ENCODE peak calls at places on chromosomes 1 and 21, in five cellular contexts. R is AG04450, L is fibroblast of lung, A is astrocyte of the cerebellum, T is GM20000. B is an unnamed sample.

GRCh38 chr1:15178571-15179484 is 25.3 kb downstream of the TMEM51 start:
- DNase-seq in L (peak), R (peak), A (peak), T (no peak), B (no peak)

GRCh38 chr1:24946861-24947658 is 17.0 kb upstream of the RUNX3 start:
- DNase-seq in A (no peak), L (no peak), T (peak), R (no peak), B (no peak)

GRCh38 chr1:33515607-33516006 is 43.2 kb downstream of the ZSCAN20 start:
- DNase-seq in L (no peak), T (no peak), A (no peak), R (no peak), B (no peak)

GRCh38 chr1:66938618-66939017 is 13.8 kb downstream of the MIER1 start:
- DNase-seq in R (no peak), L (peak), A (peak), T (no peak), B (no peak)

GRCh38 chr1:201463071-201463552 is 5.9 kb downstream of the PHLDA3 start:
- DNase-seq in R (no peak), A (no peak), T (no peak), L (peak), B (no peak)

GRCh38 chr1:48619529-48619928 is 147.5 kb upstream of the SPATA6 start:
- DNase-seq in T (no peak), R (no peak), L (no peak), A (no peak), B (no peak)

GRCh38 chr1:111199881-111200801 is at the start of gene DENND2D:
- DNase-seq in A (no peak), R (no peak), T (no peak), L (no peak), B (peak)

GRCh38 chr1:173301507-173301906 is 94.4 kb upstream of the TNFSF4 start:
- DNase-seq in L (peak), A (no peak), R (no peak), T (no peak), B (no peak)

DNA sequence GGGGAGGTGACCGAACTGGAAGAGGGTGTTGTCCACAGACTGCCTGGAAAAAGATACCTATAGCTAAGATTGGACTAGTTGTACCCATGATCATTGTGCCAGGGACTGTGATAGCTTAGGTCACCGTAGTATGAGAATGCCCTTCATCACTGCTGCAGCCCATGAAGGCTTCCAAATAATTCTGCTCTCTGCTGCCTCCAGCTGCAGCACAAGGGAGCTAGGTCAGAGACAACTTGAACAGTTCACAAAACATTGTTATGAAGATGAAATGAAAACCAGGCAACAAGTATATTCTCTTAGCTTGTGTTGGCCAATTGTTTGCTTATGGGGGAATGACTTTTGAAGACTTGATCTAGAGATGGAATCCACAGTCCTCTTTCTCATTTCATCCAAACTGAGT is 246.7 kb downstream of the MRPL39 start:
- DNase-seq in A (no peak), R (no peak), T (no peak), L (no peak), B (peak)
- TF ChIP-seq CTCF in A (peak), R (peak), T (peak), L (peak), B (peak)

DNA sequence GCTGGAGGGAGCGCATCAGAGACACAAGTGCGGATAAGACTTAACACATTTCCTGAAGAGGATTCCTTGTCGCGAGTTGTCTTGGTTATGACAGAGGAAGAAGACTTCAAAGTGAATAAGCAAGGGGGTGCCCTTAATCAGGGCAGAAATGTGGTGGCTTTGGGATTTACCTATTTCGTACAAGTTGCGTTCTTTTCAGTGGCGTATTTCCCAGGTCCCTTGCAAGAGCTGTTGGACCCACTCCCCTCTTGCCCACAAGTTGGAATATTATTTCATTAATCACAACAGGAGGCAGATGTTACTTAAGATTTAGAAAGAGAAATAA is 121.8 kb downstream of the ESRRG start:
- DNase-seq in L (no peak), A (no peak), T (no peak), R (no peak), B (no peak)
- TF ChIP-seq CTCF in L (no peak), A (no peak), T (no peak), R (no peak), B (no peak)

GRCh38 chr1:171566467-171566866 is 55.6 kb upstream of the MYOCOS start:
- DNase-seq in A (no peak), T (no peak), R (no peak), L (no peak), B (no peak)
- TF ChIP-seq CTCF in A (peak), T (no peak), R (peak), L (no peak), B (no peak)

DNA sequence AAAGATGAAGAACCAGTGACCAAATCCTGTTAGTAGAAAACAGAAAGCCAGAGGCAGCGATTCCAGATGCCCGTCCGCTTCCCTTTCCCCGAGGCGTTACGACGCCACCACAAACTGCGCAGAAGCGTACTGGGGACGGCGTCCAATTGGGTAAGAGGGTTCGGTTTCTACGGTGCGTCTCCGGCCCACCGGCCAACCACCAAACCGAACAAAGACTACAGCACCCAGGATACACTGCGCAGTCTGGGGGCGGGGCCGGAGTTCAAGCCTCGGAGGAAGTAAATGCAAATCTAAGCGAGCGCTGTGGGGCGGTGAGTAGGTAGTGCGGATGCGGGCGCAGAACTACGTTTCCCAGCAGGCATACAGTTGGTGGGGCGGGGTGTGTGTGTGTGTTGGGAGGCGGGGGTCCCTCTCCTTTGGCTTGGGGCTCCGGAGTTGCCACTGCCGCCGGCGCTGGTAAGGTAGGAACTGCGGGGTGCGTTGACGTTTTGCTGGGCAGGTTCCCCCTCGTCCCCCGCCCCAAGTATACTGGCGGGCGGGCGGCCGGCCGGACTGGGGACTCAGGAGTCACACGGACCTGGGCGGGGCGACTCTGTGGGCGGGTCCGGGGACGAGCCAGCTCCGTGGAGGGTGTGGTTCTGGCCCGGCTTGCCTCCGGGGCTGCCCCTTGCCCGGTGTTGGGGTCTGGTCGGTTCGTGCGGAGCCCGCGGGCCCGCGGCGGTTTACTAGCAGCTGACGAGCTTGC is at the start of the genes SWT1 and TRMT1L:
- DNase-seq in L (peak), A (peak), R (peak), T (peak), B (peak)
- TF ChIP-seq CTCF in L (no peak), A (no peak), R (no peak), T (no peak), B (no peak)

GRCh38 chr1:42135426-42135825 is 17.8 kb upstream of the GUCA2B start:
- DNase-seq in L (no peak), A (no peak), T (no peak), R (no peak), B (no peak)

GRCh38 chr1:42136466-42136865 is 16.7 kb upstream of the GUCA2B start:
- DNase-seq in R (no peak), A (no peak), L (no peak), T (no peak), B (no peak)

GRCh38 chr1:42130061-42130460 is 23.1 kb upstream of the GUCA2B start:
- DNase-seq in A (no peak), L (no peak), T (no peak), R (no peak), B (no peak)

GRCh38 chr1:42137766-42138165 is 15.4 kb upstream of the GUCA2B start:
- DNase-seq in A (no peak), R (no peak), T (no peak), L (no peak), B (no peak)

GRCh38 chr1:42133809-42134526 is 19.2 kb upstream of the GUCA2B start:
- DNase-seq in A (no peak), T (no peak), L (no peak), R (no peak), B (no peak)
- TF ChIP-seq CTCF in A (no peak), T (no peak), L (no peak), R (no peak), B (no peak)

GRCh38 chr21:32414579-32415358 is 2.3 kb downstream of the EVA1C start:
- DNase-seq in R (no peak), L (peak), T (no peak), A (no peak), B (no peak)
- TF ChIP-seq CTCF in R (peak), L (peak), T (no peak), A (peak), B (no peak)

DNA sequence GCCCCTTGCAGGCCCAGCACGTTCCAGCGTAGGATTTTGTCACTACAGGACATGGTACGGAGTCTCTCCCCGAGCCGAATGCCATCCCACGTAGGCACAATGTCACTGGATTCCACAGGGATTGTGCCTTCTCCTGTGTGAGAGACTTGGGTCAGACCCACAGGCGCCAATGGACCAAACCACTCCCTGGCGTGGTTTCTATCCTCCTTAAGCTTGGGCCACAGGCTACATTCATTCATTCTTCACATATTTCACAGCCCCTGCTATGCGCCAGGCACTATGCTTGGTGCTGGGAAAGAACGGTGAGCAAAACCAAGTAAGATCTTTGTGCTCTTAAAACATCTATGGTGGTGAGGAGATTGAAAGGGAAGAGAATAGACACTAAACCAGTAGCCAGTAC is 18.7 kb downstream of the CHRNB2 start:
- DNase-seq in R (no peak), A (no peak), L (no peak), T (no peak), B (no peak)
- TF ChIP-seq CTCF in R (no peak), A (no peak), L (no peak), T (no peak), B (no peak)

GRCh38 chr21:31686272-31686913 is 26.9 kb downstream of the SOD1 start:
- DNase-seq in T (no peak), L (no peak), R (no peak), A (no peak), B (no peak)

GRCh38 chr21:31684918-31685317 is 25.4 kb downstream of the SOD1 start:
- DNase-seq in L (no peak), A (no peak), R (no peak), T (no peak), B (no peak)

GRCh38 chr21:31687108-31687507 is 27.6 kb downstream of the SOD1 start:
- DNase-seq in T (no peak), L (no peak), R (no peak), A (no peak), B (no peak)

GRCh38 chr21:31682625-31683024 is 23.1 kb downstream of the SOD1 start:
- DNase-seq in T (no peak), L (no peak), A (no peak), R (no peak), B (no peak)

GRCh38 chr21:31683029-31683428 is 23.5 kb downstream of the SOD1 start:
- DNase-seq in A (no peak), R (no peak), T (no peak), L (no peak), B (no peak)
- TF ChIP-seq CTCF in A (peak), R (peak), T (no peak), L (no peak), B (no peak)